ENCODE peak calls at places on chromosomes 6 and 20, in ten cellular contexts. O is foreskin fibroblast, G is HCT116, E is iris pigment epithelial cell, X is ureter, S is PC-3, Q is cardiac muscle cell, K is ACHN, B is mesenchymal stem cell, J is GM12865. I is an unnamed sample.

GRCh38 chr6:33794910-33795615 is 6.1 kb upstream of the LEMD2 start:
- DNase-seq in E (no peak), O (no peak), X (no peak), B (no peak), K (no peak), Q (no peak), G (no peak), J (no peak), S (no peak), I (no peak)

GRCh38 chr6:27472182-27472616 is 706 bp downstream of the ZNF184 start:
- DNase-seq in Q (peak), E (peak), G (peak), X (peak), S (peak), J (peak), K (peak), O (peak), B (peak), I (peak)

GRCh38 chr20:62938105-62938888 is at the start of gene GID8:
- DNase-seq in G (no peak), S (peak), K (peak), Q (peak), O (peak), B (peak), X (no peak), E (peak), J (peak), I (no peak)

GRCh38 chr20:51562334-51563140 is 20.0 kb upstream of the NFATC2 start:
- DNase-seq in B (peak), O (peak), E (peak), X (peak), G (peak), Q (peak), K (peak), J (no peak), S (peak), I (peak)

GRCh38 chr6:89530982-89531381 is 98.0 kb downstream of the ANKRD6 start:
- DNase-seq in X (no peak), S (no peak), B (no peak), O (no peak), K (no peak), Q (no peak), G (no peak), E (no peak), J (no peak), I (no peak)

GRCh38 chr6:41789937-41790502 is 2.5 kb downstream of the TOMM6 start:
- DNase-seq in Q (no peak), B (no peak), E (no peak), K (no peak), X (no peak), J (no peak), G (no peak), S (no peak), O (no peak), I (no peak)

GRCh38 chr6:37149750-37150149 is 20.2 kb upstream of the PIM1 start:
- DNase-seq in J (peak), B (no peak), X (no peak), S (no peak), E (no peak), K (no peak), O (no peak), G (no peak), Q (no peak), I (no peak)

GRCh38 chr20:63860325-63861051 is 810 bp upstream of the ABHD16B start:
- DNase-seq in X (no peak), Q (no peak), K (no peak), G (no peak), S (no peak), B (no peak), O (no peak), E (no peak), J (no peak), I (no peak)

GRCh38 chr6:153790881-153791473 is 248.1 kb upstream of the OPRM1 start:
- DNase-seq in S (peak), J (peak), X (no peak), B (peak), E (peak), K (peak), Q (peak), G (peak), O (peak), I (no peak)

GRCh38 chr6:132867055-132867454 is 52.7 kb downstream of the RPS12 start:
- DNase-seq in K (no peak), S (no peak), G (no peak), O (peak), E (peak), J (no peak), B (peak), X (no peak), Q (peak), I (no peak)

GRCh38 chr6:155314773-155315515 is 660 bp upstream of the TFB1M start:
- DNase-seq in B (peak), Q (no peak), O (peak), S (peak), G (peak), X (peak), K (peak), E (peak), J (peak), I (no peak)

GRCh38 chr20:40713508-40713907 is 24.5 kb upstream of the MAFB start:
- DNase-seq in O (no peak), E (no peak), X (no peak), S (no peak), B (no peak), K (no peak), Q (no peak), J (no peak), G (no peak), I (no peak)

GRCh38 chr6:90194371-90194841 is 102.2 kb downstream of the BACH2 start:
- DNase-seq in B (peak), G (no peak), J (no peak), Q (no peak), K (no peak), S (peak), O (peak), X (no peak), E (peak), I (no peak)

GRCh38 chr6:123888779-123889513 is 85.3 kb downstream of the NKAIN2 start:
- DNase-seq in B (peak), K (no peak), X (no peak), E (no peak), J (no peak), O (no peak), S (no peak), G (no peak), Q (peak), I (no peak)

GRCh38 chr6:116476021-116476678 is 15.0 kb downstream of the CALHM6 start:
- DNase-seq in E (peak), B (no peak), O (peak), Q (no peak), X (no peak), S (no peak), J (peak), K (no peak), G (no peak), I (no peak)

GRCh38 chr20:63228786-63229185 is 6.9 kb upstream of the BIRC7 start:
- DNase-seq in B (no peak), Q (no peak), S (no peak), J (no peak), G (no peak), E (no peak), X (no peak), K (no peak), O (peak), I (no peak)

GRCh38 chr6:110653381-110653780 is 161.9 kb downstream of the CDK19 start:
- DNase-seq in E (no peak), X (no peak), K (no peak), G (no peak), B (no peak), J (no peak), S (no peak), Q (no peak), O (no peak), I (no peak)

GRCh38 chr6:1103945-1104623 is 207.8 kb upstream of the FOXQ1 start:
- DNase-seq in S (no peak), K (no peak), J (no peak), E (no peak), G (no peak), X (no peak), O (peak), B (no peak), Q (peak), I (no peak)

GRCh38 chr20:63919130-63919529 is 24.2 kb downstream of the DNAJC5 start:
- DNase-seq in B (no peak), O (no peak), G (no peak), S (no peak), E (no peak), K (no peak), X (no peak), J (no peak), Q (no peak), I (no peak)